ENCODE peak calls at places on chromosome 18, in five cellular contexts. K is GM12891, U is A549, E is H54, P is IMR-90. F is an unnamed sample.

GRCh38 chr18:73669299-73669698 is 478.3 kb downstream of the FBXO15 start:
- DNase-seq in U (no peak), K (no peak), P (peak), E (no peak), F (no peak)

GRCh38 chr18:65750421-65751144 is at the start of gene CDH7:
- DNase-seq in K (no peak), P (no peak), U (no peak), E (no peak), F (no peak)

GRCh38 chr18:51531496-51531895 is 334.0 kb upstream of the MEX3C start:
- DNase-seq in U (no peak), K (no peak), E (no peak), P (no peak), F (no peak)

GRCh38 chr18:33755918-33756590 is 178.0 kb downstream of the ASXL3 start:
- DNase-seq in E (no peak), P (peak), K (no peak), U (peak), F (peak)

GRCh38 chr18:75116809-75117208 is 92.1 kb downstream of the PTGR3 start:
- DNase-seq in U (no peak), K (no peak), P (no peak), E (no peak), F (no peak)

GRCh38 chr18:75489493-75490190 is 62.1 kb upstream of the SMIM21 start:
- DNase-seq in U (peak), E (peak), P (peak), K (no peak), F (no peak)

GRCh38 chr18:23683155-23683554 is 6.1 kb upstream of the LAMA3 start:
- DNase-seq in P (no peak), U (no peak), K (no peak), E (no peak), F (no peak)

GRCh38 chr18:61541673-61542072 is 208.4 kb downstream of the CDH20 start:
- DNase-seq in U (no peak), P (peak), K (no peak), E (no peak), F (no peak)

GRCh38 chr18:75210274-75211001 is at the start of gene TSHZ1:
- DNase-seq in K (no peak), U (peak), E (peak), P (peak), F (peak)

GRCh38 chr18:59005266-59005665 is 134.4 kb upstream of the SEC11C start:
- DNase-seq in U (peak), K (no peak), E (no peak), P (peak), F (no peak)

GRCh38 chr18:11260963-11261441 is 111.6 kb upstream of the PIEZO2 start:
- DNase-seq in U (no peak), K (no peak), P (no peak), E (no peak), F (no peak)

GRCh38 chr18:36734589-36734988 is 94.2 kb downstream of the TPGS2 start:
- DNase-seq in E (no peak), K (no peak), U (no peak), P (no peak), F (no peak)

GRCh38 chr18:79911009-79911870 is 40.2 kb downstream of the SLC66A2 start:
- DNase-seq in P (no peak), K (no peak), E (no peak), U (no peak), F (no peak)

GRCh38 chr18:71837560-71837959 is 706.6 kb downstream of the CBLN2 start:
- DNase-seq in K (no peak), P (no peak), E (no peak), U (no peak), F (no peak)

GRCh38 chr18:55779711-55780590 is 192.0 kb upstream of the TCF4 start:
- DNase-seq in E (no peak), P (peak), K (peak), U (no peak), F (peak)

GRCh38 chr18:79393626-79394401 is 1.9 kb upstream of the NFATC1 start:
- DNase-seq in P (peak), K (no peak), U (peak), E (peak), F (peak)

GRCh38 chr18:69367104-69367503 is 33.6 kb upstream of the DOK6 start:
- DNase-seq in U (no peak), E (no peak), P (no peak), K (no peak), F (no peak)

GRCh38 chr18:7805880-7806279 is 238.8 kb downstream of the PTPRM start:
- DNase-seq in K (no peak), U (no peak), P (no peak), E (no peak), F (no peak)

GRCh38 chr18:59643740-59644139 is 53.5 kb downstream of the CCBE1 start:
- DNase-seq in U (no peak), K (no peak), P (no peak), E (no peak), F (no peak)

GRCh38 chr18:49055787-49056186 is 105.0 kb upstream of the SMAD7 start:
- DNase-seq in U (no peak), E (peak), K (peak), P (peak), F (peak)

GRCh38 chr18:54740146-54740844 is 88.0 kb upstream of the RAB27B start:
- DNase-seq in E (no peak), K (no peak), P (peak), U (peak), F (no peak)

GRCh38 chr18:44761812-44762211 is 81.1 kb downstream of the SETBP1 start:
- DNase-seq in E (no peak), P (no peak), U (no peak), K (no peak), F (no peak)

GRCh38 chr18:67733094-67733493 is 216.6 kb upstream of the DSEL start:
- DNase-seq in E (peak), P (peak), K (no peak), U (no peak), F (no peak)

GRCh38 chr18:70553245-70553960 is 264.6 kb downstream of the SOCS6 start:
- DNase-seq in P (no peak), U (no peak), K (no peak), E (no peak), F (no peak)

GRCh38 chr18:9711361-9712129 is 3.4 kb downstream of the RAB31 start:
- DNase-seq in U (no peak), P (no peak), K (peak), E (no peak), F (no peak)
- TF ChIP-seq POLR2A in U (no peak), P (no peak), K (peak), E (no peak), F (no peak)

DNA sequence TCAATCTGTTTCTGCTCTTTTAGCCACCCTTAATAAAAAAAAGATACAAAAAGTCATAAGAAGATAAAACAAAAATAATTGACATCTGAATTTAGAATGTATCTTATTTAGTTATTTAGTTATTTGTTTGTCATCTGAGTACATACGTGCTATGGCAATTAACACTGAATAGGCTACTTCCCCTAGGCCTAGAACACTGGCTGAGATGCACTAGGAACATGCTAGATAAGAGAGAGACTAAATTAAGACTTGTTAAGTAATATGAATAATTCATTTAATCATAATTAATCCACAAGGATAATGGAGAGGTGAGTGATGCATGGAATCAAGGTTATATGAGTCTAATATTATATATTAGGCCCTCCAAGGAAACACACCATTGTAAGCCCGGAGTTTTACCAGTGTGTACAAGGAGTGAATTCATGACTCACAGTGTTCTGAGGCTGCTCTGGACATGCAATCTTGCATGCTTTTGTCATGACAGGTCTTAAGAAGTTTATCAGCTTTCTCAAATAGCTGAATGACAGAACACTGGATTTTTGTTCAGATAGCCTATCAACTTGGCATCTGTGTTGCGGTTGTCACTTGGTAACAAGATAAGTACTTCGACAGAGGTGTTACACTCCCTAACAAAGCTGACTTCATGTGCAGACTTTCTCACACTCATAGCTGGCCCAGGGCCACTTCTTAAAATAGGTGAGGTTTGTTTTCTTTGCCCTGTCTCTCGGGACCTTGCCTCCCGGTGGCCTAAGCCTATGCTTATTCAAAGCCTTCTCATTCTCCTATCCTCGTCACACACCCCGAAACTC is 5.0 kb upstream of the SERPINB2 start:
- DNase-seq in E (peak), P (peak), K (no peak), U (peak), F (peak)
- TF ChIP-seq POLR2A in E (no peak), P (no peak), K (no peak), U (no peak), F (no peak)

GRCh38 chr18:63147010-63147409 is 172.6 kb downstream of the BCL2 start:
- DNase-seq in P (no peak), U (no peak), K (no peak), E (no peak), F (no peak)

GRCh38 chr18:63149200-63149587 is 170.4 kb downstream of the BCL2 start:
- DNase-seq in K (no peak), P (no peak), U (no peak), E (no peak), F (no peak)

GRCh38 chr18:63150326-63150725 is 169.2 kb downstream of the BCL2 start:
- DNase-seq in U (no peak), K (no peak), P (no peak), E (no peak), F (no peak)

GRCh38 chr18:63147973-63148372 is 171.6 kb downstream of the BCL2 start:
- DNase-seq in K (no peak), U (no peak), P (no peak), E (no peak), F (no peak)

DNA sequence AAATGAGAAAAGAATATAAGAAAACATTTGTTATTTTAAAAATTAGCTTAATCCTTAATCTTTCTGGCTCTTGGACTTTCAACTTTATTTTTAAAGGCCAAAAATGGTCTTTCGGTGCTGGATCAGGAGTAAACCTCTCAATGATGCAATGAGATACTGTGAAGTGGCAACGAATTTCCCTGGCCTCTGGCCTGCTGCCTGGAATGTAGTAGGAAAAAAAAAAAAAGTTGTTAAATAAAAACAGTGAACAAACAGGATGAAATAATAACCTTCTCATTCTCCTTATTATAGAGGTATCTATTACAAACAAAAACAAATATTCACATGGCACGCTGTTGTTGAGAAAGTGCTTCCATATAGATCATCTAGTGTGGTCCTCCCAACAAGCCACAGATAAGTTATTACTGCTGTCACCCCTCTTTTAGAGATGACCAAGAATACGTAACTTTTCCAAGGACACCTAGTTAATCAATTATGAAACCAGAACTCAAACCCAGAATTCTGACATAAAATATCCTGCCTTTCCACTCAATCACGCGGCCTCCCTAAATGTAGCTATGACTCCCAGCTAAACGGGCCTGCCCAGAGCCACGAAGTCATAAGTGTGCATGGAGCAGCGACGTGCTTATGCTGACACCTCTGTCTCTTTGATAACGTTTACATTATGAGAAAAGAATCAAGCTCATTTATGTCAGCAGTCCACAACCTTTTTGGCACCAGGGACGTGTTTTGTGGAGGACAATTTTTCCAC is 170.9 kb downstream of the BCL2 start:
- DNase-seq in U (no peak), K (no peak), E (no peak), P (peak), F (no peak)
- TF ChIP-seq POLR2A in U (no peak), K (no peak), E (no peak), P (no peak), F (no peak)

DNA sequence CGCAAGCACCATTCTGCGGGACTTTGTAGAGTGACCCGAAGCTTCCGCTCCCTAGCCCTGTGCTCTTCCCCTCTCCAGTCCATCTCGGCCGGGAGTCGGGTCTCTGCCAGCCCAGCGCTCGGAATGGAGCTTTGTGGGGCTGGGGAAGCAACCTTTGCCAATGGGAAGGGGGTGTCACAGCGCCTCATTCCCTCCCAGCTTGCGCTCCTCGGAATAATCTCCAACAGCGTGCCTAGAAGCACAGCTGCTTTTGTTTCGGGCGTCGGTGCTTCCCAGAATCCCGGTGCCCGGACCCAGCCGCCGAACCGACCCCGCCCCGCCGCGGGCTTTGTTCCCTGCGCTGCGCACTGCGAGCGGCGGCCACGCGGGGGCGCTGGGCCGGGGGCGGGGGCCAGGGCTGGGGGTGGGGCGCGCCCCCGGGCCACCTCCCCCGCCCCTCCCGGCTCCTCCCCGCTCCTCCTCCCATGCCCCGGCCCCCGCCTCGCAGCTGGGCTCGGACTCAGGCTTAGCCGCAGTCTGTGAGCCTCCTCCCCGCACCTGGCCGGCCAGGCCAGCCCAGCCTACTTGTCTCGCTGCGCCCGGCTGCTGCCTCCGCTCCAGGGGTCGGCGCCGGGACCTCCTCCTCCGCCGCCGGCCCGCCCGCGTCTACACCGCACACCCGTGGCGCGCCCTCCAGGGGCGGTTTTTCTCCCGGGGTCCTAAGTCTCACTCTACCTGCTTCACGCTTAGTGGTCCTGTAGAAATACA is 77.7 kb upstream of the SMAD2 start:
- DNase-seq in P (no peak), E (peak), U (peak), K (peak), F (peak)
- TF ChIP-seq POLR2A in P (no peak), E (no peak), U (peak), K (no peak), F (no peak)

DNA sequence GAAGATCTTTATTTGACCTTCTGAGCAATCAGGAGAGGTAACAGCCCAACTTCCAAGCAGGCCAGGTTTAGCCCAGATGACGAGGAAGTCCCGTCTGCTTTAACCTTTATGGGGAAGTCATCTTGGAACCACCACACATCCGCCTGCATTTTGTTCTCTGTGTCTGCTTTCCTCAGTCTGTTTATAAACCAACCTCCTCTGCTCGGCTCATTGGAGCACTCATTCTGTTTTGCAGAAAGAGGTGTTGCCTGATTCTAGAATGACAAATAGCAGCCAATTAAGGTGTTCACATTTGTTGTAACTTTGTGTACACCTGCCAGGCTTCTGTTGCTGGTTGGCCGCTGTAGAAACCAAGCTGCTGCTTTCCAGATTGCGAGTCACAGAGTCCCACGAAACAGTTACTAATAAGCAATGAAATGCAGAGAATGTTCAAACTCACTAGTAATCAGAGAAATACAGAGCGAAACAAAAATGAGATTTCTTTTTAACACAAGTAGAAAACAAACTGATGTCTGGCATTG is 64.2 kb downstream of the MBP start:
- DNase-seq in U (no peak), E (no peak), K (no peak), P (peak), F (no peak)
- TF ChIP-seq POLR2A in U (no peak), E (no peak), K (no peak), P (no peak), F (no peak)